ENCODE peak calls at places on chromosome 14, in eight cellular contexts. D is psoas muscle; A is HCT116; H is body of pancreas; C is DND-41; P is CD8-positive, alpha-beta T cell; E is A549; M is PC-3. I is an unnamed sample. For H3K4me1, the result is how much of the 10 kb centered on the place peaks cover.

GRCh38 chr14:55540847-55541773 is 38.9 kb upstream of the KTN1 start:
- ATAC-seq in A (no peak), D (no peak), H (no peak), M (peak), P (no peak), C (no peak), E (peak), I (no peak)

GRCh38 chr14:40122978-40123648 is 690.9 kb upstream of the FBXO33 start:
- ATAC-seq in H (no peak), D (no peak), P (no peak), E (no peak), M (peak), C (no peak), A (no peak), I (no peak)

GRCh38 chr14:24439830-24440605 is 2.6 kb downstream of the SDR39U1 start:
- ATAC-seq in D (no peak), C (no peak), H (no peak), M (no peak), P (no peak), A (no peak), E (no peak), I (no peak)

GRCh38 chr14:31456841-31457664 is at the start of gene DTD2:
- ATAC-seq in D (peak), C (peak), M (peak), E (peak), A (peak), P (peak), H (peak), I (peak)

GRCh38 chr14:99270491-99271287 is 1.3 kb downstream of the BCL11B start:
- ATAC-seq in E (no peak), D (no peak), H (no peak), A (no peak), M (no peak), C (peak), P (no peak), I (no peak)

GRCh38 chr14:75258079-75258802 is 20.4 kb upstream of the FOS start:
- ATAC-seq in E (no peak), A (peak), D (peak), C (no peak), M (no peak), H (peak), P (no peak), I (peak)

GRCh38 chr14:39875028-39875427 is 442.8 kb upstream of the FBXO33 start:
- ATAC-seq in M (no peak), D (no peak), E (no peak), H (no peak), C (no peak), P (no peak), A (no peak), I (no peak)

GRCh38 chr14:72651081-72651480 is 242.8 kb downstream of the DPF3 start:
- ATAC-seq in M (peak), A (no peak), H (no peak), D (peak), E (no peak), C (no peak), P (no peak), I (no peak)

DNA sequence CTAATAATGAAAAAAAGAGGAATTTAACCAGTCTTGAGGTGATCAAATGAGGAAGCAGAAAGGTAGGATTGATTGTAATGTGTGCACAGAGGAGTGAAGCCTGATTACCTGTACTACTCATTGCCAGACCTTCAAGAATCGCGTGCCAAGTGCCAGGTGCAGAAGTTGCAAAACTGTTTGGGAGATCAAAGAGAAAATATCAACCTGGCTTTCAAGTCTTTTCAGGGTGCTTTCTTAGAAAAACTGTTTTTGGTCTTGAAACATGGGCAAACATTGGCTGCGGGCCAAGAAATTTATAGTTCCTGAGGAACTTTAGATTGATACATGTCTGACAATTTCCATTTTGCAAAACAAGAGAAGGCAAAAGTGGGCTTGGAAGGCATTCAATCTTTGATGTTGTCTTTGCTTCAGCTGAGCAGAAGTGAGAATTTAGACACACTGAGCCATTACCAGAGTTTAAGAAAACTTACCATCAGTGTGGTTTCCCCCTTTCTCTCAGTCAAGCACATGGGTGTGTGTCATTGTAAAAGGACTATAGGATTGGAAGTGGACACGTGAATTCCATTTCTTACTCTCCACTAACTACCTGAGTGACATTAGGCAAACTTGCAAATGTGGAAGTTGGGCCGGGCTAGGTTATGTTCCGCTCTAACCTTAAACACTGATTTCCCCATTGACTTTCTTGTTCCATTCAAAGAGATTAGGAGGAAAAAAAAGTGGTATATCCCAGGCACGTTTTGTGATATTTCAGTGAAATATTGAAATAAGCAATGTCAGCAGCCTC is 486.2 kb downstream of the DIO2 start:
- ATAC-seq in P (no peak), E (no peak), H (peak), C (peak), M (no peak), A (no peak), D (no peak), I (no peak)
- H3K4me1 ChIP-seq in P (under half), E (under half), H (under half), C (under half), M (under half), A (under half), D (under half), I (under half)

GRCh38 chr14:23296012-23296777 is 6.5 kb downstream of the PPP1R3E start:
- ATAC-seq in H (no peak), C (no peak), D (no peak), M (no peak), E (no peak), A (no peak), P (no peak), I (no peak)
- H3K27ac ChIP-seq in H (no peak), C (no peak), D (no peak), M (no peak), E (no peak), A (no peak), P (no peak), I (no peak)

GRCh38 chr14:26216797-26217196 is 381.0 kb downstream of the NOVA1 start:
- ATAC-seq in H (no peak), M (no peak), A (no peak), E (no peak), D (no peak), C (no peak), P (no peak), I (no peak)
- H3K4me1 ChIP-seq in H (under half), M (under half), A (under half), E (under half), D (under half), C (under half), P (under half), I (under half)

DNA sequence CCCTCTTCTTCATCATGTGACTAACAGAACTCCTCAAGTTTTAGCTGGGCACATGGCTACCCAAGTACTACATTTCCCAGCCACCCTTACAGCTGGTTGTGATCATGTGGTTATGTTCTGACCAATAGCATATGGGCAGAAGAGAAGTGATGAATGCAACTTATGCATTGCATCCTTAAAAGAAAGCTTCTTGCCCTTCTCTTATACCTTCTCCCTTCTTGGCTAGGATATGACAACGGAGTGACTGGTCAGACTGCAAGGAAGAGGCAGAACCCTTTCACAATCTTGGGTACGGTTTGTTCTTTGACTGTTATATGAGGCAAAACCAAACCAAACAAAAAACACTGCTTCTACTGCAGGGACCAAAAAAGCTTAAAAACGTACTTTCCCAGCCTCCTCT is 66.5 kb upstream of the MAX start:
- ATAC-seq in E (no peak), H (peak), A (peak), D (peak), M (no peak), C (no peak), P (no peak), I (peak)
- H3K27ac ChIP-seq in E (peak), H (no peak), A (no peak), D (no peak), M (no peak), C (no peak), P (no peak), I (no peak)

GRCh38 chr14:56857206-56857605 is 46.9 kb upstream of the OTX2 start:
- ATAC-seq in P (no peak), H (no peak), D (no peak), E (no peak), M (no peak), A (no peak), C (no peak), I (no peak)
- H3K4me1 ChIP-seq in P (under half), H (under half), D (under half), E (under half), M (under half), A (under half), C (under half), I (under half)

GRCh38 chr14:50823763-50824636 is 7.0 kb downstream of the NIN start:
- ATAC-seq in P (peak), E (no peak), D (no peak), A (no peak), H (peak), M (peak), C (no peak), I (no peak)
- H3K27ac ChIP-seq in P (peak), E (no peak), D (peak), A (no peak), H (peak), M (peak), C (no peak), I (peak)

GRCh38 chr14:34232790-34233189 is 229.2 kb downstream of the SPTSSA start:
- ATAC-seq in A (no peak), P (no peak), M (no peak), H (no peak), E (no peak), C (no peak), D (no peak), I (no peak)
- H3K4me1 ChIP-seq in A (under half), P (under half), M (under half), H (under half), E (under half), C (under half), D (under half), I (under half)

GRCh38 chr14:35404246-35404495 is 378 bp downstream of the NFKBIA start:
- ATAC-seq in P (no peak), A (no peak), M (peak), D (no peak), C (no peak), H (no peak), E (no peak), I (no peak)

GRCh38 chr14:35405304-35405996 is 901 bp upstream of the NFKBIA start:
- ATAC-seq in H (no peak), P (no peak), A (no peak), C (no peak), E (no peak), M (no peak), D (no peak), I (no peak)

GRCh38 chr14:35406811-35407630 is 2.5 kb upstream of the NFKBIA start:
- ATAC-seq in E (peak), A (peak), M (peak), H (no peak), D (no peak), P (no peak), C (peak), I (no peak)

GRCh38 chr14:35404496-35405303 is at the start of gene NFKBIA:
- ATAC-seq in P (peak), C (peak), E (peak), M (peak), D (peak), A (peak), H (peak), I (peak)

DNA sequence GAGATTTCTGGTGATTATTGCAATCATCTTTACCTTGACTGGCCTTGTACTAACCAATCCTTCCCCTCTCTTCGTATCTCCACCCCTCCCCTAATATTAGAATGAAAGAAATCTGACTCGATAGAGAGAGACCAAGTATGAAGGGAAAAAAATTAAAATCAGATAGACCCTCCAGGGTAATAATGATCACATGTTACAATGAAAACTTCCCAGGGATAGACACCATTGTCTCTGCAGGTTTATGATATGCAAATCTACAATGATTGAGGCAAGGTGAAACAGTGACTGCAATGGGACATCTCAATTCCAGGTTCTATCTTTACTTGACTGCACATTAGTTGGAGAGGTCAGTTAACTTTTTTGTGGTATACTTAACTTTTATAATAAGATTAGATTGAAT is 1.5 kb upstream of the NFKBIA start:
- ATAC-seq in P (no peak), M (no peak), A (no peak), D (no peak), C (no peak), E (no peak), H (no peak), I (no peak)
- H3K27ac ChIP-seq in P (no peak), M (no peak), A (no peak), D (no peak), C (peak), E (peak), H (peak), I (peak)

DNA sequence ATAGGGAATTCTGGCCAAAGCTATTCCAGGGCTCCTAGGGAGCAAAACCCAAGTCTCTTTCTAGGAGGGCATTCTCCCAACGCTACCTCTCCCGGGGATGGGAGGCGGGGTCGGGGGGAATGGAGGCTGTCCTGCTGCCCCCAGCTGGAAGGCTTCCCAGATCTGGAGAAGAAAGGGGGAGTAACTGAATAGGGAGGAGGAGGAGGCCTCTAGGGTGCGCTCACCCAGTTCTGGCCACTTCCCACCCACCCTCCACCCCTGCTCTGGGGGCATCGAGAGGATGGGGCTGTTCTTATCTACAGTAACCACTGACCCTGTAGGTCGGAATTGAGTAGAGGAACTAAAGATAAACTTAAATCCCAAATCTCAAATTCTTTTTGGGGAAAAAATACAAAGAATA is 577 bp upstream of the RNASE1 start:
- ATAC-seq in H (no peak), P (no peak), C (no peak), A (no peak), E (no peak), M (no peak), D (no peak), I (peak)
- H3K4me1 ChIP-seq in H (half or more), P (under half), C (under half), A (under half), E (under half), M (under half), D (under half), I (under half)

I was measured in gastroesophageal sphincter.